ENCODE peak calls at places on chromosomes 2 and 18, in five cellular contexts. A is HCT116, X is GM12878, C is HepG2, S is Panc1. E is an unnamed sample.

GRCh38 chr2:163200726-163201125 is 362.2 kb upstream of the KCNH7 start:
- DNase-seq in A (no peak), X (no peak), C (no peak), S (no peak), E (no peak)

GRCh38 chr2:95333888-95334338 is 36.8 kb downstream of the KCNIP3 start:
- DNase-seq in A (peak; percentile 80), X (no peak), C (no peak), S (peak; percentile 67), E (peak; percentile 95)

GRCh38 chr18:11136241-11136640 is 13.1 kb downstream of the PIEZO2 start:
- DNase-seq in A (no peak), X (no peak), C (no peak), S (no peak), E (no peak)

GRCh38 chr2:40202798-40203400 is 249.0 kb downstream of the SLC8A1 start:
- DNase-seq in A (no peak), X (no peak), C (no peak), S (no peak), E (no peak)

GRCh38 chr2:217142649-217143266 is 282.9 kb upstream of the TNP1 start:
- DNase-seq in A (peak; percentile 29), X (no peak), C (peak; percentile 38), S (no peak), E (no peak)

GRCh38 chr18:78144669-78145068 is 834.9 kb upstream of the SALL3 start:
- DNase-seq in A (no peak), X (no peak), C (no peak), S (no peak), E (no peak)

GRCh38 chr2:55418512-55419235 is 982 bp downstream of the CCDC88A start:
- DNase-seq in A (no peak), X (no peak), C (peak; percentile 30), S (no peak), E (no peak)

GRCh38 chr2:64779117-64779690 is 125.5 kb upstream of the SERTAD2 start:
- DNase-seq in A (no peak), X (no peak), C (no peak), S (no peak), E (no peak)

GRCh38 chr2:221572180-221572820 is at the start of gene EPHA4:
- DNase-seq in A (peak; percentile 45), X (no peak), C (no peak), S (no peak), E (peak; percentile 82)

GRCh38 chr2:137689549-137689948 is 274.7 kb upstream of the HNMT start:
- DNase-seq in A (no peak), X (no peak), C (no peak), S (no peak), E (no peak)

GRCh38 chr2:165872101-165872791 is 78.2 kb upstream of the GALNT3 start:
- DNase-seq in A (no peak), X (no peak), C (no peak), S (no peak), E (no peak)

GRCh38 chr18:23887493-23887892 is 127.1 kb upstream of the TTC39C start:
- DNase-seq in A (no peak), X (no peak), C (no peak), S (no peak), E (no peak)

GRCh38 chr2:96538487-96539214 is 2.1 kb downstream of the ARID5A start:
- DNase-seq in A (no peak), X (peak; percentile 31), C (peak; percentile 74), S (no peak), E (peak; percentile 84)

GRCh38 chr2:113081458-113082210 is 13.9 kb downstream of the IL1F10 start:
- DNase-seq in A (no peak), X (no peak), C (no peak), S (no peak), E (no peak)

GRCh38 chr2:198499539-198499938 is 695.1 kb downstream of the PLCL1 start:
- DNase-seq in A (no peak), X (no peak), C (no peak), S (no peak), E (no peak)

GRCh38 chr18:76524900-76525698 is 30.1 kb upstream of the ZNF516 start:
- DNase-seq in A (no peak), X (no peak), C (peak; percentile 59), S (no peak), E (no peak)

GRCh38 chr2:101844055-101844635 is 146.6 kb downstream of the MAP4K4 start:
- DNase-seq in A (no peak), X (no peak), C (no peak), S (no peak), E (no peak)

GRCh38 chr18:36509646-36510197 is 212.2 kb downstream of the FHOD3 start:
- DNase-seq in A (no peak), X (no peak), C (no peak), S (no peak), E (no peak)

GRCh38 chr2:130390460-130391057 is 34.7 kb downstream of the PTPN18 start:
- DNase-seq in A (no peak), X (no peak), C (no peak), S (no peak), E (no peak)

GRCh38 chr18:23826850-23827620 is 137.8 kb downstream of the LAMA3 start:
- DNase-seq in A (no peak), X (no peak), C (no peak), S (no peak), E (no peak)

GRCh38 chr2:10254373-10255188 is 48.1 kb upstream of the HPCAL1 start:
- DNase-seq in A (no peak), X (no peak), C (no peak), S (no peak), E (no peak)

GRCh38 chr2:9737053-9737875 is 106.0 kb upstream of the TAF1B start:
- DNase-seq in A (no peak), X (no peak), C (peak; percentile 37), S (no peak), E (no peak)

GRCh38 chr2:227817940-227818568 is 4.4 kb downstream of the CCL20 start:
- DNase-seq in A (peak; percentile 99), X (peak; percentile 45), C (peak; percentile 95), S (peak; percentile 99), E (peak; percentile 84)

GRCh38 chr2:203623616-203624015 is 82.8 kb upstream of the CD28 start:
- DNase-seq in A (no peak), X (no peak), C (no peak), S (no peak), E (no peak)

GRCh38 chr18:45104071-45104440 is 423.4 kb downstream of the SETBP1 start:
- DNase-seq in A (no peak), X (no peak), C (no peak), S (no peak), E (no peak)

DNA sequence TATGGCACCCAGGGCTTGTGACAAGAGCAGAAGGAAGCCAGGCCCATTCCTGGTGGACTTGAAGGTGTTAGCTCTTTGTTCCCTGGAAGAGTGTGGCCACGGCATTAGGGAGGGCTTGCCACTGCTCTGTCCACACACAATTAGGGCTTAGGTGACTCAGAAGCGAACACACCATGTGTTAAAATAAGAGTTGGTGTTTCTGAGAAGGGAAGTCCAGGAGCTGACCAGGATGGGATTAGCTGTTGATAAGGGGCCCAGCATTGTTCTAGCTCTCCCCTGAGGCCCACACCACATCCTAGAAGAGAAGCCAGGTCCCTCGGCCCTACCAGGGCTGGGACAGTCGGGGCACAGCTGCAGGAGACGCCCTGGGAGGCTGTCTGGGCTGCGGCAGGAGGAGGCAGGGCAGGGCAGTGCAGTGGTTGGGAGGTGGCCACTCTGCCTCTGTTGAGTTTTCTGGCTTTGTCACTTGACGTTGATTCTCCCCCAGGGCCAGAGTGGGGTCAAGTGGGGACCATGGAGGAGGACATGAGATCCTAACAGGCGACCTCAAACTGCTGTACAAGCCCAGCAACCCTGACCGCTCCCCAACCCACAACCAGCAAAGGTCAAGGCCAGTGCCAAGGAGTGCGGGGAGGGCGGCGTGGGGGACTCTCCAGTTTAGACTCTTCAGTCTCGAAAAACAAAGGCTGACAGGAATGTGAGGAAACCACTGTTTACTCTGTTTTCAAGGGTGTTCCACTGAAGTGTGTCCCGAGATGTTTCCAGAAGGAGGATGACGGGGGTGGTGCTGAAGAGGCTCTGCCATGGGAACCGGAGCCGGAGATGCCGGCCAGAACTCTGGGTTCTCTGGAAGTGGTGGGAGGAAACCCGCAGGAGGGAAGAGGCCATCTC is 16.8 kb downstream of the GNLY start:
- DNase-seq in A (no peak), X (no peak), C (no peak), S (no peak), E (no peak)
- TF ChIP-seq POLR2AphosphoS5 in A (no peak), X (no peak), C (no peak), S (no peak), E (peak; percentile 20)

GRCh38 chr2:45241061-45241561 is 231.9 kb upstream of the SIX2 start:
- DNase-seq in A (no peak), X (no peak), C (no peak), S (no peak), E (no peak)

GRCh38 chr2:45236268-45236667 is 227.0 kb upstream of the SIX2 start:
- DNase-seq in A (no peak), X (no peak), C (no peak), S (no peak), E (no peak)

GRCh38 chr2:45237128-45237527 is 227.9 kb upstream of the SIX2 start:
- DNase-seq in A (no peak), X (no peak), C (no peak), S (no peak), E (no peak)

GRCh38 chr2:45242161-45242741 is 233.0 kb upstream of the SIX2 start:
- DNase-seq in A (no peak), X (no peak), C (no peak), S (no peak), E (no peak)

GRCh38 chr2:45237850-45238542 is 228.7 kb upstream of the SIX2 start:
- DNase-seq in A (peak; percentile 16), X (no peak), C (peak; percentile 83), S (peak; percentile 82), E (no peak)
- TF ChIP-seq CTCF in A (peak; percentile 22), X (no peak), C (no peak), S (no peak), E (no peak)

DNA sequence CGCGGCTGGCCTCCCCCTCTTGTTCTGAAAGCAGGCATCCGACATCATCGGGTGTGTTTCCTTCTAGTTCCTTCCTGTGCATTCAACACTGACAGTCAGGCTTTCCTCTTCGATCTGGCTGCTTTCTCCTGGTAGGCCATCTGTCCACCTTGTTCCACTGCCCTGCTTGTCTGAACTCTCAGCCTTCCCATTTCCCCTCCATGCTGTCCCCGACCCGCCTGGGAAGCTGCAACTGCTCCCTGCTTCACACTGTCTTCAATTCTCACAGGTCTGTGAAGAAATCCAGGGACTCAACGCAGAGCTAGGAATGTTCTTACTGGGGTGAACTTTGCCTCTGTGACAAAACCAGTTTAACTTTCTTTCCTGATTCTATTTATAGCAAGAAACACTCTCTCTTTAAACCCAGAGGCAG is 43.0 kb downstream of the KIF3C start:
- DNase-seq in A (no peak), X (no peak), C (no peak), S (no peak), E (no peak)
- TF ChIP-seq POLR2AphosphoS5 in A (no peak), X (no peak), C (no peak), S (no peak), E (no peak)

DNA sequence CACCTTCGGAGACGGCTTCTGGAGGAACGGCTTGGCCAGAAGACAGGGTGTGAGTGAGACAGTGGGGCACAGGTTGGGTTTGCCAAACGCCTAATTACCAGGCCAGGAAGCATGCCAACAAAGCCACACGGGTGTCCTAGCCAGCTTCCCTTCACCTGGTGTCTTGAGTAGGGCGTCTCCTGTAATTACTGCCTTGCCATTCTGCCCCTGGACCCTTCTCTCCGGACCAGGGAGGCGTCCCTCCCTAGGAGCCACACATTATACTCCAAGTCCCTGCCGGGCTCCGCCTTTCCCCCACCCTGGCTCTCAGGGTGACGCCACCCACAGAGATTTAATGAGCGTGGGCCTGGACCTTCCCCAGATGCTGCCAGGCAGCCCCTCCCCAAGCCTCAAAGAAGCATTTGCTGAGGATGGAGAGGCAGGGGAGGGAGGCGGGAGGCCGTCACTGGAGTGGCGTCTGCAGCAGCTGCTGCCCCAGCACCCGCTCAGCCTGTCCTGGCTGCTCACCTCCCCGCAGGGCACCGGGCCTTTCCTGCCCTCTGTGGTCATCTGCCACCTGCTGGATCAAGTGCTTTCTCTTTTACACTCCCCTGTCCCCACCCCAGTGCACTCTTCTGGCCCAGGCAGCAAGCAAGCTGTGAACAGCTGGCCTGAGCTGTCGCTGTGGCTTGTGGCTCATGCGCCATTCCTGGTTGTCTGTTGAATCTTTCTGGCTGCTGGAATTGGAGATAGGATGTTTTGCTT is 20.7 kb downstream of the FOSL2 start:
- DNase-seq in A (no peak), X (no peak), C (no peak), S (no peak), E (no peak)
- TF ChIP-seq CTCF in A (no peak), X (no peak), C (peak; percentile 51), S (no peak), E (no peak)

E was measured in breast epithelium.